ENCODE peak calls at places on chromosomes 7 and 10, in five cellular contexts. F is transverse colon, X is cardiac muscle cell, W is mammary epithelial cell, U is body of pancreas. D is an unnamed sample.

GRCh38 chr7:156764766-156765165 is 124.2 kb downstream of the RNF32 start:
- DNase-seq in U (no peak), W (no peak), F (no peak), X (no peak), D (no peak)

GRCh38 chr10:17228081-17229015 is at the start of gene VIM:
- DNase-seq in U (peak), W (peak), X (peak), F (peak), D (peak)

GRCh38 chr10:126902157-126902556 is 3.1 kb upstream of the DOCK1 start:
- DNase-seq in F (no peak), X (no peak), U (no peak), W (peak), D (peak)

GRCh38 chr7:7673240-7673550 is 32.6 kb downstream of the UMAD1 start:
- DNase-seq in U (no peak), W (no peak), X (no peak), F (no peak), D (no peak)

GRCh38 chr7:47377741-47378140 is 204.2 kb downstream of the TNS3 start:
- DNase-seq in U (no peak), W (no peak), F (peak), X (no peak), D (no peak)

GRCh38 chr7:143910473-143911248 is 8.7 kb upstream of the TCAF1 start:
- DNase-seq in U (no peak), X (no peak), F (no peak), W (no peak), D (no peak)

GRCh38 chr7:2819161-2819953 is 24.8 kb downstream of the GNA12 start:
- DNase-seq in X (no peak), W (peak), F (no peak), U (no peak), D (no peak)

GRCh38 chr10:6507311-6507710 is 72.8 kb downstream of the PRKCQ start:
- DNase-seq in X (no peak), U (no peak), W (no peak), F (no peak), D (no peak)

GRCh38 chr7:154744226-154744860 is 258.6 kb downstream of the PAXIP1 start:
- DNase-seq in X (peak), W (no peak), F (peak), U (peak), D (no peak)

GRCh38 chr7:109235316-109235715 is 665.6 kb downstream of the DNAJB9 start:
- DNase-seq in X (no peak), W (no peak), F (no peak), U (no peak), D (no peak)

GRCh38 chr10:28722065-28722803 is 44.9 kb downstream of the BAMBI start:
- DNase-seq in U (peak), W (peak), F (peak), X (peak), D (no peak)

GRCh38 chr7:111730476-111731300 is 168.4 kb upstream of the IMMP2L start:
- DNase-seq in W (peak), F (no peak), X (peak), U (no peak), D (no peak)

GRCh38 chr7:28483112-28483511 is 70.8 kb downstream of the CREB5 start:
- DNase-seq in F (no peak), X (no peak), U (no peak), W (no peak), D (no peak)

GRCh38 chr7:3655635-3656034 is 354.6 kb downstream of the SDK1 start:
- DNase-seq in X (no peak), U (peak), W (no peak), F (no peak), D (no peak)

GRCh38 chr7:146701166-146701565 is 584.6 kb downstream of the CNTNAP2 start:
- DNase-seq in U (no peak), X (no peak), W (no peak), F (no peak), D (no peak)

GRCh38 chr10:74683621-74684114 is 142.7 kb upstream of the KAT6B start:
- DNase-seq in U (no peak), F (no peak), W (no peak), X (peak), D (no peak)

GRCh38 chr7:19016140-19016539 is 101.3 kb downstream of the TWIST1 start:
- DNase-seq in W (peak), U (no peak), X (no peak), F (no peak), D (no peak)

GRCh38 chr10:625335-625699 is 64.2 kb downstream of the DIP2C start:
- DNase-seq in F (no peak), U (no peak), X (peak), W (no peak), D (no peak)

GRCh38 chr10:99973190-99973589 is 36.6 kb downstream of the DNMBP start:
- DNase-seq in F (no peak), X (no peak), W (no peak), U (no peak), D (no peak)
- H3K4me3 ChIP-seq in F (no peak), X (no peak), W (no peak), U (no peak), D (no peak)

GRCh38 chr10:30840386-30841074 is 191.1 kb downstream of the ZNF438 start:
- DNase-seq in F (no peak), X (no peak), U (no peak), W (no peak), D (no peak)
- H3K4me3 ChIP-seq in F (no peak), X (no peak), U (no peak), W (no peak), D (no peak)

GRCh38 chr7:130293521-130293920 is 560 bp downstream of the CPA4 start:
- DNase-seq in W (peak), F (no peak), U (no peak), X (no peak), D (no peak)
- H3K4me3 ChIP-seq in W (peak), F (no peak), U (no peak), X (no peak), D (no peak)

GRCh38 chr7:158549176-158549833 is 38.3 kb downstream of the PTPRN2 start:
- DNase-seq in F (no peak), U (no peak), W (no peak), X (no peak), D (no peak)
- H3K4me3 ChIP-seq in F (no peak), U (no peak), W (no peak), X (no peak), D (no peak)

GRCh38 chr10:124425227-124425962 is 6.7 kb upstream of the OAT start:
- DNase-seq in X (no peak), F (no peak), U (no peak), W (no peak), D (no peak)

GRCh38 chr10:124428207-124428777 is 9.6 kb upstream of the OAT start:
- DNase-seq in U (no peak), W (no peak), X (no peak), F (no peak), D (no peak)

GRCh38 chr10:124433461-124433860 is 14.7 kb upstream of the OAT start:
- DNase-seq in W (no peak), X (no peak), U (no peak), F (no peak), D (no peak)

GRCh38 chr10:124429576-124429975 is 10.9 kb upstream of the OAT start:
- DNase-seq in X (no peak), U (no peak), F (peak), W (no peak), D (no peak)

GRCh38 chr10:124430077-124430476 is 11.4 kb upstream of the OAT start:
- DNase-seq in U (no peak), F (no peak), W (no peak), X (no peak), D (no peak)
- H3K4me3 ChIP-seq in U (no peak), F (no peak), W (no peak), X (no peak), D (no peak)

DNA sequence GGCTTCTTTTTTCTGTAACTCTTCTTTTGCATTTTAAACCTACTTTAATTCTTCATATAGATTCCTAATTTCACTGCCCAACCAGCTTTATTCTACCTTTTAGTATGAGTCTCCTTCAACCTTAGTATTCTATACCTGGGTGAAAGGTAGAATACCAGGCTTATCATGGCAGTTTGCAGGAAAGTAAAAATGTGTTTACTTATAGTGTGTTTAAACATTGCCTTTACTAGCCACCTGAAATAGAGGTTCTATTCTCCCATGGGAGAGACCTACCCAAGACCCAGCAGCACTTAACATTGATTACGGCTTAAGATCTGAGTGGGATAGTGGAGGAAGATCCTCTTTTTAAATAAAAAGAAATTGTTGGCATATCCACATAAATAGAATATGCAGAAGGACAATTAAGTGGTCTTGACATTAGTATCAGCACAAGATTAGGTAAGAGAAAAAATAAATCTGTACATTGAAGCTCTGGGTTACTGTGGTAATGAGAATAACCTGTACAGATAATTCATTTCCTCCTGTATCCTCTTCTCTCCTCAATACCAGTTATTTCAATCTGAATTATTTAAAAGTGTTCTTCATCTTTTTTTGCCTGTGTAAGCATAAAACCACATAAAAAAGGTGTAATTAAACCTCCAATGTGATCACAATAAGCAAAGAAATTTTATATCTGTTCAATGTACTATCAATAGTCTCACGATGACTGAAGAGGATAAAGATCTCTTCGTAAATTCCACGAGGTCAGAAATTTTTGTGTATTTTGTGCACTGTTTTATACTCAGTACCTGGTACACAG is 1.4 kb upstream of the MYPN start:
- DNase-seq in F (no peak), W (no peak), U (no peak), X (no peak), D (no peak)
- H3K4me3 ChIP-seq in F (no peak), W (no peak), U (no peak), X (no peak), D (no peak)

DNA sequence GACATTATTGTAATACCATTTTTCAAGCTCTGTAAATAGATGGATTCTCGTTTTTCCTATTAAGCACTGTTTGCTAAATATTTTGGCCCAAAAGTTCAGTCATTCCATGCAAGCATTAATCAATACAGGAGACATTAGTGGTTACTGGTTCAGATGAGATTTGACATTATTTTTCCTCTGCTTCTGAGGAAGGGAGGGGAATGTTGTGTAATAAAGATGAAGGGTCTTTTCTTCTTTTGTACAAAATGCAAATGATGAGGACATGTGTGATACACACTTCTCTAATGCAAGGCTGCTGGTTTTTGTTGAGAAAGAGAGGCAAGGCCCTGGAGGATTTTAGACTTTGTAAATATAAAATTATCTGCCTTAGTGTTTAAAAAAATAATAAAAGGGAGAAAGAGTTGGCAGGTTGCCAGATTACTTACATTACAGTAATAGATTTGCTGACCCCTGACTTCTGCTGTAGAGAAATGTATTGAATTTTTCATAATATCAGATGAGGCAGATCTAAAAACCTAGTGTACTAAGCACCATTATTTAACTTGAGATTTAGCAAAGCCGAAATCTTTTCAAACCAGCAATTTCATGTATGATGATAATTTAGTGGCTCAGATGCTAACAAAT is 179.9 kb downstream of the ARID5B start:
- DNase-seq in U (no peak), X (no peak), F (no peak), W (no peak), D (no peak)
- H3K4me3 ChIP-seq in U (no peak), X (no peak), F (no peak), W (no peak), D (no peak)

GRCh38 chr7:55018361-55019328 is at the start of gene EGFR:
- DNase-seq in X (peak), F (peak), U (peak), W (peak), D (no peak)
- H3K4me3 ChIP-seq in X (peak), F (peak), U (peak), W (peak), D (peak)

D was measured in kidney epithelial cell.